ENCODE peak calls at places on chromosomes 2 and 18, in four cellular contexts. I is K562, T is HepG2, B is GM12878. V is an unnamed sample.

GRCh38 chr2:11839916-11840315 is 93.5 kb downstream of the LPIN1 start:
- DNase-seq in I (no peak), T (no peak), B (no peak), V (no peak)

GRCh38 chr18:43001821-43002220 is 113.7 kb downstream of the RIT2 start:
- DNase-seq in I (no peak), T (no peak), B (no peak), V (no peak)

GRCh38 chr2:205865794-205866490 is 183.6 kb downstream of the NRP2 start:
- DNase-seq in I (no peak), T (no peak), B (no peak), V (no peak)

GRCh38 chr2:7837232-7837760 is 844.6 kb upstream of the ID2 start:
- DNase-seq in I (no peak), T (no peak), B (no peak), V (no peak)

GRCh38 chr2:126527836-126528490 is 128.0 kb upstream of the GYPC start:
- DNase-seq in I (peak), T (peak), B (peak), V (peak)

GRCh38 chr18:58529714-58530354 is 99.1 kb downstream of the ALPK2 start:
- DNase-seq in I (peak), T (peak), B (no peak), V (peak)

GRCh38 chr2:71721362-71721665 is 268.0 kb downstream of the DYSF start:
- DNase-seq in I (no peak), T (no peak), B (no peak), V (no peak)

GRCh38 chr2:17520761-17521160 is 2.5 kb upstream of the RAD51AP2 start:
- DNase-seq in I (no peak), T (no peak), B (no peak), V (peak)

GRCh38 chr18:55250729-55251128 is 291.5 kb upstream of the CCDC68 start:
- DNase-seq in I (no peak), T (no peak), B (no peak), V (no peak)

GRCh38 chr2:19131871-19132270 is 226.6 kb downstream of the OSR1 start:
- DNase-seq in I (no peak), T (no peak), B (no peak), V (no peak)
- TF ChIP-seq FOXM1 in I (no peak), T (no peak), B (no peak), V (no peak)

DNA sequence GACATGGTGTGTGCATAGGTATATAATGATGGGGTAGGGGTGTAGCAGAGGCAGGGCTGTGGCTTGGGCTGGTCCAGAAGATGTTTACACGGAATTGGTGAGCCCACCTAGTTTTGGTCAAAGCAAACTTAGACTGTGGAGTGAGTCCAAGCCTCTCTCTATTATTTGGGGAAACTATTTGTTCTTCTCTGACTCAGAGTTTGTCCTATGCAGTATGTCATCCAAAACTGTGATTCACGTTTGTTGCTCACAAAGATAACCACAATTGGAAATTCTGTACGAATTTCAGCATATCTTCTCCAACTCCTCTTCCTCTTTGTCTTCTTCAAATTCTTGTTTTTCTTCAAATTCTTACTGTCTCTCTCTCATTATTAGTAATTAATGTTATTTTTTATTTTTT is 292.9 kb downstream of the XIRP2 start:
- DNase-seq in I (no peak), T (peak), B (no peak), V (no peak)
- TF ChIP-seq FOXK2 in I (no peak), T (no peak), B (no peak), V (no peak)

DNA sequence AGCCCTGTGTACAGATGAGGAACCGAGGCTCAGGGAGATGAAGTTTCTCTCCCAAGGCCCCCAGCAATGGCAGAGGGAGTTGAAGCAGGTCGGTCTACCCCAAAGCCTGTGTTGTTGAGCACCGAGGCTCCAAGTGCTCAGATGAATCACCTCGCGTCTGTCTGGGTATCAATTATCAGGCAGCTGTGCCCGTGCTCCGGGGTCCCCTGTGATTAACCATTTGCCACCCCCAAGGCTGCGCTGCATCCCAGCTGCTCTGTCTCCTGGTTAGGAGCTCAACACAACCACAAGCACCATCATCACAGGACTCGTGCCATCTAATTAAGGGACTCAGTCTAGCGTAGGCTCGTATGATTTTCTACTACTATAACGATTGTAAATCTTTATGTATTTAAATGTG is 27.1 kb downstream of the LIPG start:
- DNase-seq in I (no peak), T (no peak), B (no peak), V (no peak)
- TF ChIP-seq FOXM1 in I (no peak), T (no peak), B (no peak), V (no peak)

GRCh38 chr2:189798312-189799029 is 14.2 kb downstream of the PMS1 start:
- DNase-seq in I (no peak), T (peak), B (peak), V (no peak)
- TF ChIP-seq FOXK2 in I (no peak), T (no peak), B (no peak), V (no peak)